ENCODE peak calls at places on chromosome 2, in six cellular contexts. One of them, this sample, is unnamed.

GRCh38 chr2:230847883-230848388 is 16.8 kb upstream of the ITM2C start:
- DNase-seq in A549: peak
- DNase-seq in dorsolateral prefrontal cortex: peak
- DNase-seq in PC-9: peak
- DNase-seq in CD4-positive, alpha-beta T cell: peak
- DNase-seq in uterus: peak
- DNase-seq in this sample: peak

GRCh38 chr2:74548919-74549684 is 4.6 kb downstream of the LOXL3 start:
- DNase-seq in CD4-positive, alpha-beta T cell: no peak
- DNase-seq in A549: peak
- DNase-seq in uterus: peak
- DNase-seq in PC-9: peak
- DNase-seq in dorsolateral prefrontal cortex: no peak
- DNase-seq in this sample: peak

GRCh38 chr2:174247474-174248186 is 702 bp downstream of the OLA1 start:
- DNase-seq in dorsolateral prefrontal cortex: no peak
- DNase-seq in PC-9: no peak
- DNase-seq in uterus: no peak
- DNase-seq in A549: peak
- DNase-seq in CD4-positive, alpha-beta T cell: no peak
- DNase-seq in this sample: peak

GRCh38 chr2:227411320-227411989 is 23.7 kb upstream of the SCYGR1 start:
- DNase-seq in PC-9: peak
- DNase-seq in dorsolateral prefrontal cortex: no peak
- DNase-seq in CD4-positive, alpha-beta T cell: no peak
- DNase-seq in uterus: no peak
- DNase-seq in A549: no peak
- DNase-seq in this sample: no peak

GRCh38 chr2:58633576-58634365 is 392.6 kb upstream of the FANCL start:
- DNase-seq in CD4-positive, alpha-beta T cell: no peak
- DNase-seq in PC-9: peak
- DNase-seq in dorsolateral prefrontal cortex: no peak
- DNase-seq in uterus: no peak
- DNase-seq in A549: peak
- DNase-seq in this sample: no peak

GRCh38 chr2:222142027-222142426 is 156.8 kb downstream of the PAX3 start:
- DNase-seq in CD4-positive, alpha-beta T cell: no peak
- DNase-seq in uterus: no peak
- DNase-seq in dorsolateral prefrontal cortex: no peak
- DNase-seq in PC-9: peak
- DNase-seq in A549: no peak
- DNase-seq in this sample: no peak

GRCh38 chr2:219423656-219424378 is 5.6 kb downstream of the DES start:
- DNase-seq in uterus: no peak
- DNase-seq in A549: no peak
- DNase-seq in PC-9: no peak
- DNase-seq in CD4-positive, alpha-beta T cell: no peak
- DNase-seq in dorsolateral prefrontal cortex: no peak
- DNase-seq in this sample: no peak

GRCh38 chr2:172951554-172951953 is 124.1 kb upstream of the MAP3K20 start:
- DNase-seq in PC-9: peak
- DNase-seq in A549: no peak
- DNase-seq in uterus: no peak
- DNase-seq in dorsolateral prefrontal cortex: no peak
- DNase-seq in CD4-positive, alpha-beta T cell: no peak
- DNase-seq in this sample: no peak

GRCh38 chr2:140586379-140586778 is 1544.4 kb downstream of the LRP1B start:
- DNase-seq in CD4-positive, alpha-beta T cell: no peak
- DNase-seq in PC-9: no peak
- DNase-seq in uterus: no peak
- DNase-seq in dorsolateral prefrontal cortex: no peak
- DNase-seq in A549: peak
- DNase-seq in this sample: peak

GRCh38 chr2:91477731-91478672 is 2786.5 kb downstream of the RPIA start:
- DNase-seq in CD4-positive, alpha-beta T cell: no peak
- DNase-seq in PC-9: no peak
- DNase-seq in A549: no peak
- DNase-seq in uterus: no peak
- DNase-seq in dorsolateral prefrontal cortex: no peak
- DNase-seq in this sample: no peak

GRCh38 chr2:113818382-113818951 is 62.0 kb upstream of the SLC35F5 start:
- DNase-seq in dorsolateral prefrontal cortex: no peak
- DNase-seq in CD4-positive, alpha-beta T cell: no peak
- DNase-seq in uterus: peak
- DNase-seq in PC-9: peak
- DNase-seq in A549: peak
- DNase-seq in this sample: peak

GRCh38 chr2:56014075-56014730 is 90.6 kb upstream of the EFEMP1 start:
- DNase-seq in PC-9: no peak
- DNase-seq in CD4-positive, alpha-beta T cell: no peak
- DNase-seq in A549: no peak
- DNase-seq in uterus: no peak
- DNase-seq in dorsolateral prefrontal cortex: no peak
- DNase-seq in this sample: no peak

GRCh38 chr2:9699139-9699823 is 68.5 kb upstream of the YWHAQ start:
- DNase-seq in CD4-positive, alpha-beta T cell: no peak
- DNase-seq in uterus: no peak
- DNase-seq in dorsolateral prefrontal cortex: no peak
- DNase-seq in A549: peak
- DNase-seq in PC-9: no peak
- DNase-seq in this sample: no peak

GRCh38 chr2:239294571-239295054 is 106.2 kb downstream of the HDAC4 start:
- DNase-seq in A549: no peak
- DNase-seq in uterus: peak
- DNase-seq in CD4-positive, alpha-beta T cell: no peak
- DNase-seq in dorsolateral prefrontal cortex: peak
- DNase-seq in PC-9: no peak
- DNase-seq in this sample: no peak

GRCh38 chr2:134177351-134177931 is 76.4 kb upstream of the MGAT5 start:
- DNase-seq in CD4-positive, alpha-beta T cell: no peak
- DNase-seq in PC-9: no peak
- DNase-seq in uterus: no peak
- DNase-seq in dorsolateral prefrontal cortex: no peak
- DNase-seq in A549: no peak
- DNase-seq in this sample: no peak

GRCh38 chr2:12051831-12052230 is 305.4 kb downstream of the LPIN1 start:
- DNase-seq in uterus: no peak
- DNase-seq in dorsolateral prefrontal cortex: no peak
- DNase-seq in A549: no peak
- DNase-seq in PC-9: no peak
- DNase-seq in CD4-positive, alpha-beta T cell: no peak
- DNase-seq in this sample: no peak

DNA sequence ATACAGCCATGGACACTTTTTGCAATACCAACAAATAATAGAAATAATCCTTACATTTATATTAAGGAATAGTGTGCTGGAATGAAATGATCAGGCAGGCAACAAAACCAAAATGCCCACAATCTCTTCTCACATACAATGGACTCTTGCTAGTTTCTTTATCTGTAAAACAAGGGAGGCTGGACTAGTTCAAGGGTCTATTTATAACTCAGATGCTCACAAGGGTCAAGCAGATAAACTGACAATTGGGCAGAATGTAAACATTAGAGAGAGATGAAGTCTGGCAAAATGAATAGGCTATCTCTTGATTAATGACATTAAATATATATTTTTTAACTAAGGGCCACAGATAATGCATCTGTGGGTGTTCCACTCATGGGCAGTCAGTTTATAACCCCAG is 11.4 kb downstream of the PPIL3 start:
- DNase-seq in dorsolateral prefrontal cortex: no peak
- DNase-seq in CD4-positive, alpha-beta T cell: no peak
- DNase-seq in uterus: no peak
- DNase-seq in A549: no peak
- DNase-seq in PC-9: no peak
- DNase-seq in this sample: no peak
- TF ChIP-seq CTCF in dorsolateral prefrontal cortex: no peak
- TF ChIP-seq CTCF in CD4-positive, alpha-beta T cell: no peak
- TF ChIP-seq CTCF in uterus: no peak
- TF ChIP-seq CTCF in A549: no peak
- TF ChIP-seq CTCF in PC-9: no peak
- TF ChIP-seq CTCF in this sample: no peak

GRCh38 chr2:38376683-38377500 is at the start of gene ATL2:
- DNase-seq in PC-9: peak
- DNase-seq in CD4-positive, alpha-beta T cell: peak
- DNase-seq in A549: peak
- DNase-seq in uterus: peak
- DNase-seq in dorsolateral prefrontal cortex: peak
- DNase-seq in this sample: peak
- TF ChIP-seq CTCF in PC-9: peak
- TF ChIP-seq CTCF in CD4-positive, alpha-beta T cell: peak
- TF ChIP-seq CTCF in A549: peak
- TF ChIP-seq CTCF in uterus: peak
- TF ChIP-seq CTCF in dorsolateral prefrontal cortex: peak
- TF ChIP-seq CTCF in this sample: peak

GRCh38 chr2:181231886-181232644 is 225.1 kb upstream of the ITGA4 start:
- DNase-seq in PC-9: no peak
- DNase-seq in uterus: no peak
- DNase-seq in A549: no peak
- DNase-seq in dorsolateral prefrontal cortex: no peak
- DNase-seq in CD4-positive, alpha-beta T cell: no peak
- DNase-seq in this sample: no peak
- TF ChIP-seq CTCF in PC-9: no peak
- TF ChIP-seq CTCF in uterus: no peak
- TF ChIP-seq CTCF in A549: no peak
- TF ChIP-seq CTCF in dorsolateral prefrontal cortex: no peak
- TF ChIP-seq CTCF in CD4-positive, alpha-beta T cell: no peak
- TF ChIP-seq CTCF in this sample: no peak

DNA sequence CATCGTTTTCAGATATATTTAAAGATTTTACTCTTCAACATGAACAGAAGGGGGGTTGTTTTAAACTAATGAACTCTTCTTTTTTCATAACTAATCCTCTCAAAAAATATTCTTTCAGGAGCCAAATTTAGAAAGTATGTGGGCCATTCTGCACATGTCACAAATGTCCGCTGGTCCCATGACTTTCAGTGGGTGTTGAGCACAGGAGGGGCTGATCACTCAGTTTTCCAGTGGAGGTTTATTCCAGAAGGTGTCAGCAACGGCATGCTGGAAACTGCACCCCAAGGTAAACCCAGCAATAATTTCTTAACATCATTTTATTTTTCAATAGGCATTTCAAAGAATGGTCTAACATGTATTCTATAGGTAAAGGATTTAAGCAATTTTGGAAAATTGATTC is 136.0 kb downstream of the EML6 start:
- DNase-seq in PC-9: no peak
- DNase-seq in A549: no peak
- DNase-seq in dorsolateral prefrontal cortex: no peak
- DNase-seq in uterus: no peak
- DNase-seq in CD4-positive, alpha-beta T cell: no peak
- DNase-seq in this sample: no peak
- TF ChIP-seq CTCF in PC-9: no peak
- TF ChIP-seq CTCF in A549: peak
- TF ChIP-seq CTCF in dorsolateral prefrontal cortex: no peak
- TF ChIP-seq CTCF in uterus: no peak
- TF ChIP-seq CTCF in CD4-positive, alpha-beta T cell: no peak
- TF ChIP-seq CTCF in this sample: no peak

GRCh38 chr2:102872388-102872787 is 110.6 kb downstream of the TMEM182 start:
- DNase-seq in dorsolateral prefrontal cortex: no peak
- DNase-seq in CD4-positive, alpha-beta T cell: no peak
- DNase-seq in A549: no peak
- DNase-seq in PC-9: no peak
- DNase-seq in uterus: no peak
- DNase-seq in this sample: no peak
- TF ChIP-seq CTCF in dorsolateral prefrontal cortex: peak
- TF ChIP-seq CTCF in CD4-positive, alpha-beta T cell: no peak
- TF ChIP-seq CTCF in A549: peak
- TF ChIP-seq CTCF in PC-9: no peak
- TF ChIP-seq CTCF in uterus: no peak
- TF ChIP-seq CTCF in this sample: no peak

GRCh38 chr2:65486282-65486681 is 53.9 kb upstream of the SPRED2 start:
- DNase-seq in PC-9: no peak
- DNase-seq in A549: no peak
- DNase-seq in CD4-positive, alpha-beta T cell: no peak
- DNase-seq in dorsolateral prefrontal cortex: no peak
- DNase-seq in uterus: no peak
- DNase-seq in this sample: no peak

GRCh38 chr2:65483763-65484162 is 51.4 kb upstream of the SPRED2 start:
- DNase-seq in A549: no peak
- DNase-seq in CD4-positive, alpha-beta T cell: no peak
- DNase-seq in uterus: no peak
- DNase-seq in PC-9: no peak
- DNase-seq in dorsolateral prefrontal cortex: no peak
- DNase-seq in this sample: no peak

GRCh38 chr2:65481961-65482360 is 49.6 kb upstream of the SPRED2 start:
- DNase-seq in dorsolateral prefrontal cortex: no peak
- DNase-seq in uterus: no peak
- DNase-seq in CD4-positive, alpha-beta T cell: no peak
- DNase-seq in PC-9: no peak
- DNase-seq in A549: no peak
- DNase-seq in this sample: no peak

GRCh38 chr2:65485839-65486238 is 53.4 kb upstream of the SPRED2 start:
- DNase-seq in CD4-positive, alpha-beta T cell: no peak
- DNase-seq in PC-9: no peak
- DNase-seq in dorsolateral prefrontal cortex: no peak
- DNase-seq in uterus: no peak
- DNase-seq in A549: no peak
- DNase-seq in this sample: no peak

GRCh38 chr2:65482971-65483370 is 50.6 kb upstream of the SPRED2 start:
- DNase-seq in uterus: no peak
- DNase-seq in CD4-positive, alpha-beta T cell: no peak
- DNase-seq in A549: no peak
- DNase-seq in PC-9: no peak
- DNase-seq in dorsolateral prefrontal cortex: no peak
- DNase-seq in this sample: no peak
- TF ChIP-seq CTCF in uterus: no peak
- TF ChIP-seq CTCF in CD4-positive, alpha-beta T cell: no peak
- TF ChIP-seq CTCF in A549: no peak
- TF ChIP-seq CTCF in PC-9: no peak
- TF ChIP-seq CTCF in dorsolateral prefrontal cortex: no peak
- TF ChIP-seq CTCF in this sample: no peak

DNA sequence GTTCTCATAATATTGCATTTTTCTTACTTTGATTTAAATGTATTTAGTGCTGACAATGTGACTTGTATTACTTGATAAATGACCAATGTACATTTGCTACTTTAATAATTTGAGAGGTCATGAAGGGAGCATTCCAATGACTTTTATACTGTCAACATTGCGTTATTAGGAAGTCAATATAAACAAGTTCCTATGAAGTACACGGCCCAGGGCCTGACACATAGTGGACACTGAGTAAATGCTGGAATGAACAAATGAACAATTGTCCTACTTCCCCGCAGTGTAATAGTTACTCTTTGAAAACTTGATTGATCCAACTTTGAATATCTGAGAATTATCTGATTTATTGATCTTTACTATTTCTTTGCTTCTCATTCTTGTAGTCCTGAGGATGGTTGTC is 47.3 kb downstream of the PKP4 start:
- DNase-seq in PC-9: no peak
- DNase-seq in A549: no peak
- DNase-seq in dorsolateral prefrontal cortex: no peak
- DNase-seq in CD4-positive, alpha-beta T cell: no peak
- DNase-seq in uterus: no peak
- DNase-seq in this sample: no peak
- TF ChIP-seq CTCF in PC-9: no peak
- TF ChIP-seq CTCF in A549: no peak
- TF ChIP-seq CTCF in dorsolateral prefrontal cortex: no peak
- TF ChIP-seq CTCF in CD4-positive, alpha-beta T cell: no peak
- TF ChIP-seq CTCF in uterus: no peak
- TF ChIP-seq CTCF in this sample: no peak